ENCODE peak calls at places on chromosomes 13 and 19, in nine cellular contexts. One of them, this sample, is unnamed.

GRCh38 chr13:21134475-21134874 is 41.9 kb downstream of the SKA3 start:
- DNase-seq in ovary: no peak
- DNase-seq in GM23248: no peak
- DNase-seq in breast epithelium: no peak
- DNase-seq in body of pancreas: no peak
- DNase-seq in MM.1S: no peak
- DNase-seq in left ventricle myocardium inferior: no peak
- DNase-seq in CD4-positive, CD25-positive, alpha-beta regulatory T cell: no peak
- DNase-seq in bronchial epithelial cell: no peak
- DNase-seq in this sample: no peak

GRCh38 chr13:19183676-19184075 is 2.1 kb upstream of the TUBA3C start:
- DNase-seq in breast epithelium: no peak
- DNase-seq in CD4-positive, CD25-positive, alpha-beta regulatory T cell: no peak
- DNase-seq in left ventricle myocardium inferior: no peak
- DNase-seq in bronchial epithelial cell: no peak
- DNase-seq in body of pancreas: no peak
- DNase-seq in MM.1S: no peak
- DNase-seq in ovary: no peak
- DNase-seq in GM23248: no peak
- DNase-seq in this sample: no peak

GRCh38 chr13:59413121-59413520 is 750.6 kb downstream of the DIAPH3 start:
- DNase-seq in ovary: no peak
- DNase-seq in left ventricle myocardium inferior: no peak
- DNase-seq in CD4-positive, CD25-positive, alpha-beta regulatory T cell: no peak
- DNase-seq in breast epithelium: no peak
- DNase-seq in GM23248: no peak
- DNase-seq in body of pancreas: no peak
- DNase-seq in MM.1S: no peak
- DNase-seq in bronchial epithelial cell: no peak
- DNase-seq in this sample: no peak

GRCh38 chr19:35155981-35156672 is 1.6 kb downstream of the FXYD5 start:
- DNase-seq in breast epithelium: no peak
- DNase-seq in CD4-positive, CD25-positive, alpha-beta regulatory T cell: no peak
- DNase-seq in GM23248: no peak
- DNase-seq in bronchial epithelial cell: no peak
- DNase-seq in MM.1S: no peak
- DNase-seq in ovary: no peak
- DNase-seq in left ventricle myocardium inferior: no peak
- DNase-seq in body of pancreas: no peak
- DNase-seq in this sample: no peak

GRCh38 chr13:28640861-28641599 is 17.9 kb upstream of the POMP start:
- DNase-seq in MM.1S: no peak
- DNase-seq in body of pancreas: no peak
- DNase-seq in left ventricle myocardium inferior: no peak
- DNase-seq in CD4-positive, CD25-positive, alpha-beta regulatory T cell: no peak
- DNase-seq in bronchial epithelial cell: no peak
- DNase-seq in GM23248: no peak
- DNase-seq in ovary: no peak
- DNase-seq in breast epithelium: no peak
- DNase-seq in this sample: peak; percentile 23

GRCh38 chr13:110819203-110820014 is 95.5 kb downstream of the ANKRD10 start:
- DNase-seq in breast epithelium: peak; percentile 87
- DNase-seq in GM23248: peak; percentile 71
- DNase-seq in bronchial epithelial cell: peak; percentile 50
- DNase-seq in CD4-positive, CD25-positive, alpha-beta regulatory T cell: peak; percentile 68
- DNase-seq in left ventricle myocardium inferior: peak; percentile 76
- DNase-seq in MM.1S: peak; percentile 75
- DNase-seq in ovary: peak; percentile 64
- DNase-seq in body of pancreas: peak; percentile 81
- DNase-seq in this sample: peak; percentile 81

GRCh38 chr19:50311723-50312635 is 17.2 kb downstream of the KCNC3 start:
- DNase-seq in CD4-positive, CD25-positive, alpha-beta regulatory T cell: no peak
- DNase-seq in body of pancreas: peak; percentile 39
- DNase-seq in ovary: no peak
- DNase-seq in breast epithelium: no peak
- DNase-seq in MM.1S: no peak
- DNase-seq in bronchial epithelial cell: no peak
- DNase-seq in left ventricle myocardium inferior: no peak
- DNase-seq in GM23248: peak; percentile 13
- DNase-seq in this sample: no peak

GRCh38 chr13:32538234-32538620 is 368 bp downstream of the N4BP2L2 start:
- DNase-seq in GM23248: peak; percentile 76
- DNase-seq in ovary: no peak
- DNase-seq in breast epithelium: peak; percentile 53
- DNase-seq in left ventricle myocardium inferior: peak; percentile 18
- DNase-seq in MM.1S: peak; percentile 70
- DNase-seq in bronchial epithelial cell: peak; percentile 51
- DNase-seq in CD4-positive, CD25-positive, alpha-beta regulatory T cell: no peak
- DNase-seq in body of pancreas: no peak
- DNase-seq in this sample: no peak

GRCh38 chr13:70723732-70724131 is 615.5 kb upstream of the KLHL1 start:
- DNase-seq in MM.1S: no peak
- DNase-seq in ovary: no peak
- DNase-seq in left ventricle myocardium inferior: no peak
- DNase-seq in body of pancreas: no peak
- DNase-seq in CD4-positive, CD25-positive, alpha-beta regulatory T cell: no peak
- DNase-seq in bronchial epithelial cell: no peak
- DNase-seq in GM23248: no peak
- DNase-seq in breast epithelium: no peak
- DNase-seq in this sample: no peak

GRCh38 chr13:99969368-99969933 is 2.1 kb downstream of the ZIC5 start:
- DNase-seq in left ventricle myocardium inferior: no peak
- DNase-seq in breast epithelium: no peak
- DNase-seq in GM23248: no peak
- DNase-seq in ovary: no peak
- DNase-seq in bronchial epithelial cell: no peak
- DNase-seq in CD4-positive, CD25-positive, alpha-beta regulatory T cell: no peak
- DNase-seq in body of pancreas: no peak
- DNase-seq in MM.1S: no peak
- DNase-seq in this sample: no peak

DNA sequence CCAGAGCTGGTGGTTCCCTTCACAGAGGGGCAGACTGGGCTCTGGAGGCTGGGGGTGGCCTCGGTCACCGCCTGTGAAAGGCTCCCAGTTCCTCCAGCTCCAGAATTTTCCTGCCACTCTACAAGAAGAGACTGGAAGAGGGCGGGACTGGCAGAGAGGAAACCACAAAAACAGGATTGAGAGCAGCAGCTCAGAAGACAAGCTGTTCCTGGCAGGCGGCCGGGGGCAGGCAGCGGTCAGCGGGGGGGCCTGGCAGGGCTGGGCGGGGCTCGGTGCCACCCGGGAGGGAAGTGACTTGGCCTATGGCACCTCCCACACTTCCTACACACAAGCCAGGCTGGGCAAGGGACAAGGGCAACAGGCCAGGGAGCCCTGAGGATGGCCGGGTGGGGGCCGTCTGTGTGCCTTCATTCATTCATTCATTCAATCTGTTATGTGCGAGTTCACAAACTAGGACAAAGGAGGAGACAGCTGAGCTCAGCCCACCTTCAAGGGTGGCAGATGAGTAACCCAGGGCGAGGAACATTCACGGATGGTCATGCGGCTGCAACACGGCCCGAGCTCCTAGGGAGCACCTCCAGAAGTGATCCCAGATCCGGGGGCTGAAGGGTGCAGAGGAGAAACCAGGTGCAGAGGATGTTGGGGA is 16.9 kb upstream of the BTBD2 start:
- DNase-seq in breast epithelium: peak; percentile 99
- DNase-seq in MM.1S: peak; percentile 85
- DNase-seq in GM23248: peak; percentile 93
- DNase-seq in bronchial epithelial cell: peak; percentile 81
- DNase-seq in CD4-positive, CD25-positive, alpha-beta regulatory T cell: peak; percentile 82
- DNase-seq in left ventricle myocardium inferior: peak; percentile 95
- DNase-seq in ovary: peak; percentile 87
- DNase-seq in body of pancreas: peak; percentile 99
- DNase-seq in this sample: peak; percentile 93
- H3K4me3 ChIP-seq in breast epithelium: peak overlapping the region; percentile 23
- H3K4me3 ChIP-seq in MM.1S: peak overlapping the region; percentile 62
- H3K4me3 ChIP-seq in GM23248: peak overlapping the region; percentile 20
- H3K4me3 ChIP-seq in bronchial epithelial cell: no peak overlapping the region
- H3K4me3 ChIP-seq in CD4-positive, CD25-positive, alpha-beta regulatory T cell: no peak overlapping the region
- H3K4me3 ChIP-seq in left ventricle myocardium inferior: peak overlapping the region; percentile 48
- H3K4me3 ChIP-seq in ovary: no peak overlapping the region
- H3K4me3 ChIP-seq in body of pancreas: no peak overlapping the region
- H3K4me3 ChIP-seq in this sample: no peak overlapping the region

GRCh38 chr19:17455711-17456123 is 5.0 kb downstream of the NXNL1 start:
- DNase-seq in breast epithelium: no peak
- DNase-seq in CD4-positive, CD25-positive, alpha-beta regulatory T cell: no peak
- DNase-seq in GM23248: peak; percentile 31
- DNase-seq in MM.1S: no peak
- DNase-seq in left ventricle myocardium inferior: no peak
- DNase-seq in body of pancreas: no peak
- DNase-seq in ovary: no peak
- DNase-seq in bronchial epithelial cell: no peak
- DNase-seq in this sample: no peak
- H3K4me3 ChIP-seq in breast epithelium: peak overlapping the region; percentile 21
- H3K4me3 ChIP-seq in CD4-positive, CD25-positive, alpha-beta regulatory T cell: no peak overlapping the region
- H3K4me3 ChIP-seq in GM23248: no peak overlapping the region
- H3K4me3 ChIP-seq in MM.1S: no peak overlapping the region
- H3K4me3 ChIP-seq in left ventricle myocardium inferior: no peak overlapping the region
- H3K4me3 ChIP-seq in body of pancreas: no peak overlapping the region
- H3K4me3 ChIP-seq in ovary: no peak overlapping the region
- H3K4me3 ChIP-seq in bronchial epithelial cell: no peak overlapping the region
- H3K4me3 ChIP-seq in this sample: no peak overlapping the region

DNA sequence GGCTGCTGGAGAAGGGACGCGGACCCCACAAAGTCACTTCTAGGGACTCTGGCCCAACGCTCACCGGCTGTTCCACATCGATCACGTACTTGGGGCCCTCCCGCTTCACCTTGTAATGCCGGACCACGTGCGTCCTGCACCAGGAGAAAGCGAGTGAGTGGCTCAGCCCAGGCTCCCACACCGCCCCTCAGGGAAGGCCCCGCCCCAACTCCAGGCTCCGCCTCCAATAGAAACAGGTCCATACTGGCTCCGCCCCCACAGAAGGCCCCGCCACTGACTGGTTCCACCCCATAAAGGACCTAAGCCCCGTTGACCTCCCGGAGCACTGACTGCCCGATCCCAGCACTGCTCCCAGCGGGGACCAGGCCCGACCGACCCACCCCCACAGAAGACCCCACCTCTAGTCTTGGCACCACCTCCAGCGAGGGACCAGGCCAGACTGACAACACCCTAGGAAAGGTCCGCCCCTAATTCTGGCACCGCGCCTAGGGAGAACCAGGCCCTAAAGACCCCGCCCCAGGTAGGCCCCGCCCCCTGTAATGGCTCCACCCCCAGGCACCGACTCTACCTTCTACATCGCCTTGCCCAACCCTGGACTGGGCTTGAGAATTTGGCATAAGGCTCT is 11.3 kb downstream of the STAP2 start:
- DNase-seq in breast epithelium: peak; percentile 71
- DNase-seq in bronchial epithelial cell: no peak
- DNase-seq in MM.1S: peak; percentile 13
- DNase-seq in CD4-positive, CD25-positive, alpha-beta regulatory T cell: peak; percentile 55
- DNase-seq in ovary: peak; percentile 95
- DNase-seq in GM23248: peak; percentile 73
- DNase-seq in left ventricle myocardium inferior: peak; percentile 75
- DNase-seq in body of pancreas: peak; percentile 83
- DNase-seq in this sample: peak; percentile 69
- H3K4me3 ChIP-seq in breast epithelium: peak overlapping the region; percentile 57
- H3K4me3 ChIP-seq in bronchial epithelial cell: no peak overlapping the region
- H3K4me3 ChIP-seq in MM.1S: peak overlapping the region; percentile 45
- H3K4me3 ChIP-seq in CD4-positive, CD25-positive, alpha-beta regulatory T cell: peak overlapping the region; percentile 53
- H3K4me3 ChIP-seq in ovary: peak overlapping the region; percentile 48
- H3K4me3 ChIP-seq in GM23248: peak overlapping the region; percentile 66
- H3K4me3 ChIP-seq in left ventricle myocardium inferior: peak overlapping the region; percentile 71
- H3K4me3 ChIP-seq in body of pancreas: no peak overlapping the region
- H3K4me3 ChIP-seq in this sample: peak overlapping the region; percentile 29

GRCh38 chr19:33301011-33301899 is 1.1 kb downstream of the CEBPA start:
- DNase-seq in breast epithelium: peak; percentile 51
- DNase-seq in CD4-positive, CD25-positive, alpha-beta regulatory T cell: no peak
- DNase-seq in GM23248: peak; percentile 37
- DNase-seq in MM.1S: no peak
- DNase-seq in ovary: no peak
- DNase-seq in bronchial epithelial cell: no peak
- DNase-seq in left ventricle myocardium inferior: no peak
- DNase-seq in body of pancreas: peak; percentile 41
- DNase-seq in this sample: no peak
- H3K4me3 ChIP-seq in breast epithelium: peak overlapping the region; percentile 86
- H3K4me3 ChIP-seq in CD4-positive, CD25-positive, alpha-beta regulatory T cell: no peak overlapping the region
- H3K4me3 ChIP-seq in GM23248: peak overlapping the region; percentile 22
- H3K4me3 ChIP-seq in MM.1S: no peak overlapping the region
- H3K4me3 ChIP-seq in ovary: peak overlapping the region; percentile 56
- H3K4me3 ChIP-seq in bronchial epithelial cell: peak overlapping the region; percentile 61
- H3K4me3 ChIP-seq in left ventricle myocardium inferior: peak overlapping the region; percentile 87
- H3K4me3 ChIP-seq in body of pancreas: peak overlapping the region; percentile 60
- H3K4me3 ChIP-seq in this sample: peak overlapping the region; percentile 55

DNA sequence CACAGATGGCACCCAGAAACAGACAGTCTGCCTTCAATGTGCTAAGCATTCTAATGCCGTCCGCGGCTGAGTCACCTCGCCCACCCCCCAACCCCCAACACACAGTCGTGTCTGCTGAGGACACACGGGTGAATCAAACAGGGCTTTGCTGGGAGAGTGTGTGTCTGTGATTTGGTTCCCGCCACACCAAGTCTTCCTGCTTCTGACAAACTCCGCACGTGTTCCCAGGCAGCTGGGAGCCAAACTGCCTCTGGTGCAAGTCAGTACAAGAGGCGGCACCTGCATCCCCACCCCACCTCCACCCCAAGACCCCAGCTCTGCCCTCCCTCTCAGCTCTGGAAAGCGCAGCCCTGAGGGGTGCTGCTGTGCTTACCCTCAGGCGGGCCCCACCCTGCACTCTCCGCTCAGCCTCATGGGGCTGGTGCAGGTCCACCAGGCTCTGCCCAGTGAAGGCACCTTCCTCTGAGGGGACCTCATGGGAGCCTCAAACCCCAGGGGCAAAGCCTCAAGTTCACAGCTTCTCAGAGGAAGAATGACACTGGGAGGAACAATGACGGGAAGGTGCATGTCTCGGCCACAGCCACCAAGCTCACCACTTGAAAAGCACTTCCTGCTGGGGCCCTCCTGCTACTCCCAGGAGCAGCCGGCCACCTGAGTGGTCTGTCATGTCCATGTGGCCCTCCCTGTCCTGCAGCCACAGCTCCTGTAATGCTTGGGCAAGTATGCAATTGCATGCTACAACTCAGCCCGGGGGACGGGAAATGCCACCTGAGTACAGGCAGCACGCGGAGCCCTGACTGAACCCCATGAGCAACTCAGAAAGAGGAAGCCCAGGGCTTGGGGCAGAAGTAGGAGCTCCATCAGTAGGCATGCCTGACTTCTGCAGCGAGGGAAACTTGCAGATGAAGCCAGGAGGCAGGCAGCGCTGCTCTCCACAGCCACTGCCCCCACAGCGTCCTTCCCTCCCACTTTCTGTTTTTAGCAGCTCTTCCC is 15.1 kb upstream of the SLC35E1 start:
- DNase-seq in left ventricle myocardium inferior: no peak
- DNase-seq in ovary: no peak
- DNase-seq in CD4-positive, CD25-positive, alpha-beta regulatory T cell: peak; percentile 82
- DNase-seq in MM.1S: peak; percentile 62
- DNase-seq in bronchial epithelial cell: peak; percentile 77
- DNase-seq in body of pancreas: peak; percentile 34
- DNase-seq in GM23248: peak; percentile 80
- DNase-seq in breast epithelium: no peak
- DNase-seq in this sample: no peak
- H3K4me3 ChIP-seq in left ventricle myocardium inferior: peak overlapping the region; percentile 48
- H3K4me3 ChIP-seq in ovary: peak overlapping the region; percentile 14
- H3K4me3 ChIP-seq in CD4-positive, CD25-positive, alpha-beta regulatory T cell: peak overlapping the region; percentile 78
- H3K4me3 ChIP-seq in MM.1S: peak overlapping the region; percentile 89
- H3K4me3 ChIP-seq in bronchial epithelial cell: no peak overlapping the region
- H3K4me3 ChIP-seq in body of pancreas: no peak overlapping the region
- H3K4me3 ChIP-seq in GM23248: no peak overlapping the region
- H3K4me3 ChIP-seq in breast epithelium: peak overlapping the region; percentile 50
- H3K4me3 ChIP-seq in this sample: peak overlapping the region; percentile 29

GRCh38 chr19:40594657-40595077 is 6.5 kb upstream of the LTBP4 start:
- DNase-seq in MM.1S: no peak
- DNase-seq in body of pancreas: no peak
- DNase-seq in left ventricle myocardium inferior: no peak
- DNase-seq in CD4-positive, CD25-positive, alpha-beta regulatory T cell: no peak
- DNase-seq in bronchial epithelial cell: peak; percentile 68
- DNase-seq in breast epithelium: no peak
- DNase-seq in ovary: no peak
- DNase-seq in GM23248: peak; percentile 88
- DNase-seq in this sample: no peak
- H3K4me3 ChIP-seq in MM.1S: no peak overlapping the region
- H3K4me3 ChIP-seq in body of pancreas: no peak overlapping the region
- H3K4me3 ChIP-seq in left ventricle myocardium inferior: no peak overlapping the region
- H3K4me3 ChIP-seq in CD4-positive, CD25-positive, alpha-beta regulatory T cell: no peak overlapping the region
- H3K4me3 ChIP-seq in bronchial epithelial cell: peak overlapping the region; percentile 26
- H3K4me3 ChIP-seq in breast epithelium: no peak overlapping the region
- H3K4me3 ChIP-seq in ovary: no peak overlapping the region
- H3K4me3 ChIP-seq in GM23248: peak overlapping the region; percentile 33
- H3K4me3 ChIP-seq in this sample: no peak overlapping the region